ENCODE peak calls at places on chromosomes 12 and 14, in ten cellular contexts. M, X, N, R, H, K, E, Q, O and A are unnamed samples. For H3K4me1, the result is how much of the 10 kb centered on the place peaks cover.

GRCh38 chr14:32375663-32376062 is 46.6 kb downstream of the AKAP6 start:
- DNase-seq in M (no peak), X (no peak), N (no peak), R (no peak), H (no peak), K (no peak), E (no peak), Q (no peak), O (no peak), A (no peak)

GRCh38 chr14:31269599-31270195 is 62.1 kb upstream of the HECTD1 start:
- DNase-seq in M (no peak), X (no peak), N (no peak), R (no peak), H (no peak), K (no peak), E (no peak), Q (no peak), O (peak), A (no peak)

GRCh38 chr12:132329036-132329738 is at the start of gene GALNT9:
- DNase-seq in M (no peak), X (no peak), N (no peak), R (no peak), H (no peak), K (no peak), E (no peak), Q (no peak), O (peak), A (no peak)

GRCh38 chr14:65560340-65561027 is 148.0 kb downstream of the FUT8 start:
- DNase-seq in M (no peak), X (no peak), N (no peak), R (no peak), H (no peak), K (no peak), E (no peak), Q (no peak), O (peak), A (no peak)

GRCh38 chr12:117032593-117033381 is 66.4 kb downstream of the TESC start:
- DNase-seq in M (no peak), X (no peak), N (peak), R (peak), H (no peak), K (no peak), E (no peak), Q (no peak), O (peak), A (no peak)

GRCh38 chr12:26740991-26741390 is 92.0 kb downstream of the ITPR2 start:
- DNase-seq in M (no peak), X (no peak), N (no peak), R (no peak), H (no peak), K (no peak), E (no peak), Q (no peak), O (no peak), A (no peak)

GRCh38 chr14:38124496-38124895 is 83.2 kb upstream of the SSTR1 start:
- DNase-seq in M (no peak), X (no peak), N (no peak), R (no peak), H (no peak), K (no peak), E (no peak), Q (no peak), O (no peak), A (no peak)

GRCh38 chr12:130978785-130979184 is 25.1 kb downstream of the ADGRD1 start:
- DNase-seq in M (no peak), X (no peak), N (no peak), R (no peak), H (no peak), K (no peak), E (no peak), Q (no peak), O (no peak), A (no peak)

GRCh38 chr12:110906088-110906487 is 14.3 kb downstream of the MYL2 start:
- DNase-seq in M (no peak), X (no peak), N (no peak), R (no peak), H (no peak), K (no peak), E (peak), Q (no peak), O (no peak), A (no peak)

GRCh38 chr12:7870335-7870734 is 2.4 kb downstream of the SLC2A14 start:
- DNase-seq in M (no peak), X (no peak), N (no peak), R (no peak), H (no peak), K (no peak), E (peak), Q (no peak), O (no peak), A (no peak)

GRCh38 chr12:16685107-16685506 is 79.1 kb upstream of the LMO3 start:
- DNase-seq in M (no peak), X (no peak), N (no peak), R (no peak), H (no peak), K (no peak), E (no peak), Q (no peak), O (peak), A (no peak)

GRCh38 chr14:68894123-68894522 is 85.0 kb downstream of the ACTN1 start:
- DNase-seq in M (no peak), X (peak), N (no peak), R (no peak), H (no peak), K (peak), E (no peak), Q (no peak), O (no peak), A (no peak)

GRCh38 chr12:85575115-85576096 is 260.8 kb downstream of the RASSF9 start:
- DNase-seq in M (no peak), X (no peak), N (peak), R (no peak), H (peak), K (peak), E (peak), Q (peak), O (peak), A (peak)

GRCh38 chr12:95266250-95266649 is 48.6 kb downstream of the VEZT start:
- DNase-seq in M (no peak), X (no peak), N (no peak), R (no peak), H (no peak), K (no peak), E (no peak), Q (no peak), O (no peak), A (no peak)

GRCh38 chr12:44875954-44876553 is at the start of gene NELL2:
- DNase-seq in M (peak), X (no peak), N (no peak), R (no peak), H (no peak), K (no peak), E (peak), Q (no peak), O (peak), A (peak)

GRCh38 chr14:54881761-54882401 is 20.7 kb downstream of the GCH1 start:
- DNase-seq in M (no peak), X (no peak), N (no peak), R (no peak), H (no peak), K (no peak), E (peak), Q (no peak), O (peak), A (peak)

GRCh38 chr14:76701981-76702380 is 59.3 kb upstream of the VASH1 start:
- DNase-seq in M (no peak), X (peak), N (no peak), R (no peak), H (no peak), K (no peak), E (no peak), Q (peak), O (no peak), A (no peak)

GRCh38 chr14:33707751-33708150 is 243.1 kb downstream of the EGLN3 start:
- DNase-seq in M (no peak), X (no peak), N (no peak), R (no peak), H (no peak), K (no peak), E (no peak), Q (no peak), O (no peak), A (no peak)

GRCh38 chr14:33714527-33715222 is 236.2 kb downstream of the EGLN3 start:
- DNase-seq in M (no peak), X (no peak), N (no peak), R (no peak), H (no peak), K (no peak), E (no peak), Q (no peak), O (peak), A (peak)

GRCh38 chr14:96586056-96586455 is 83.9 kb downstream of the PAPOLA start:
- DNase-seq in M (peak), X (no peak), N (no peak), R (no peak), H (no peak), K (no peak), E (no peak), Q (no peak), O (no peak), A (no peak)

GRCh38 chr12:59736786-59737185 is 141.0 kb downstream of the SLC16A7 start:
- DNase-seq in M (no peak), X (no peak), N (no peak), R (no peak), H (no peak), K (no peak), E (no peak), Q (no peak), O (peak), A (no peak)

GRCh38 chr12:75488553-75488952 is 8.0 kb downstream of the GLIPR1 start:
- DNase-seq in M (no peak), X (no peak), N (no peak), R (no peak), H (no peak), K (no peak), E (peak), Q (no peak), O (peak), A (no peak)

GRCh38 chr14:104316723-104317499 is 178.5 kb downstream of the KIF26A start:
- DNase-seq in M (peak), X (no peak), N (peak), R (no peak), H (no peak), K (no peak), E (no peak), Q (no peak), O (no peak), A (no peak)

GRCh38 chr12:22262309-22262708 is 72.2 kb downstream of the ST8SIA1 start:
- DNase-seq in M (no peak), X (no peak), N (no peak), R (no peak), H (no peak), K (no peak), E (no peak), Q (no peak), O (no peak), A (no peak)

GRCh38 chr12:26790645-26790994 is 42.4 kb downstream of the ITPR2 start:
- DNase-seq in M (no peak), X (no peak), N (no peak), R (no peak), H (no peak), K (no peak), E (no peak), Q (no peak), O (peak), A (no peak)

GRCh38 chr14:58138065-58138718 is 13.8 kb downstream of the ARMH4 start:
- DNase-seq in M (no peak), X (no peak), N (no peak), R (no peak), H (no peak), K (no peak), E (no peak), Q (no peak), O (no peak), A (peak)

GRCh38 chr14:74573421-74574091 is 38.5 kb downstream of the LTBP2 start:
- DNase-seq in M (no peak), X (no peak), N (no peak), R (peak), H (no peak), K (no peak), E (no peak), Q (no peak), O (no peak), A (no peak)

GRCh38 chr12:89707992-89708792 is 446 bp downstream of the ATP2B1 start:
- DNase-seq in M (peak), X (peak), N (peak), R (peak), H (no peak), K (peak), E (peak), Q (peak), O (peak), A (peak)

GRCh38 chr12:74581439-74581838 is 43.8 kb downstream of the ATXN7L3B start:
- DNase-seq in M (no peak), X (no peak), N (no peak), R (no peak), H (no peak), K (no peak), E (no peak), Q (no peak), O (no peak), A (no peak)

GRCh38 chr12:64931981-64932380 is 107.5 kb downstream of the TBC1D30 start:
- DNase-seq in M (no peak), X (no peak), N (no peak), R (no peak), H (no peak), K (no peak), E (no peak), Q (no peak), O (no peak), A (no peak)

GRCh38 chr12:124938606-124939427 is 24.4 kb upstream of the UBC start:
- DNase-seq in M (peak), X (peak), N (peak), R (no peak), H (no peak), K (peak), E (peak), Q (peak), O (peak), A (peak)

GRCh38 chr12:62900686-62901272 is 34.2 kb downstream of the PPM1H start:
- DNase-seq in M (no peak), X (no peak), N (no peak), R (no peak), H (no peak), K (no peak), E (no peak), Q (no peak), O (no peak), A (no peak)

GRCh38 chr12:75684678-75685620 is 173.5 kb upstream of the KRR1 start:
- DNase-seq in M (no peak), X (no peak), N (no peak), R (no peak), H (no peak), K (no peak), E (no peak), Q (no peak), O (peak), A (no peak)

GRCh38 chr12:121025442-121026226 is 9.3 kb upstream of the C12orf43 start:
- DNase-seq in M (no peak), X (no peak), N (peak), R (no peak), H (no peak), K (no peak), E (no peak), Q (no peak), O (peak), A (peak)

GRCh38 chr12:121089813-121090430 is 42.8 kb upstream of the P2RX7 start:
- DNase-seq in M (no peak), X (no peak), N (no peak), R (no peak), H (no peak), K (no peak), E (no peak), Q (no peak), O (no peak), A (no peak)

GRCh38 chr12:103373088-103373523 is 122.7 kb downstream of the C12orf42 start:
- DNase-seq in M (no peak), X (no peak), N (peak), R (no peak), H (no peak), K (no peak), E (no peak), Q (no peak), O (no peak), A (no peak)

GRCh38 chr12:7289743-7290142 is 14.1 kb upstream of the ACSM4 start:
- DNase-seq in M (no peak), X (no peak), N (no peak), R (no peak), H (no peak), K (no peak), E (no peak), Q (no peak), O (no peak), A (no peak)

GRCh38 chr12:6154730-6155459 is 30.4 kb upstream of the VWF start:
- DNase-seq in M (no peak), X (no peak), N (no peak), R (no peak), H (no peak), K (no peak), E (no peak), Q (peak), O (no peak), A (no peak)

GRCh38 chr12:108823804-108824203 is 33.6 kb downstream of the SSH1 start:
- DNase-seq in M (no peak), X (no peak), N (no peak), R (no peak), H (no peak), K (no peak), E (no peak), Q (no peak), O (no peak), A (no peak)

DNA sequence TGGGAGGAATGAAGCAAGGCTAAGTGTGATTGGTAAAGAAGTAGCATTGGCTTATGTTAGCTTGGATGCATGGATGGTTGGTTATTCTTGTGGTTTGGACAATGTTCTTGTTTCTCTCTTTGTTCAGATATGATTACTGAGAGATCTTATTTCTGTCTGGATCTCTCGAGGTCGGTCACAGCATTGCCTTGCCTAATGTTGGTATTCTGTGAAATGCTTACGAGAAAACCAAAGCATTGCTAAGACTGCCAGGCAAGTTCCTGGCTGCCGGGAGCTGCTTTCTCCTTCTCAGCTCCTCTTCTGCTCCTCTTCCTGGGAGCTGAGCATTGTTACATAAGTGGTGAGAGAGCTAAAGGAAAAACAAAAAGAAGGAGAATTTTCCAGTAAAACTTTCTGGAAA is 7.4 kb upstream of the RND1 start:
- DNase-seq in M (no peak), X (no peak), N (no peak), R (no peak), H (no peak), K (no peak), E (no peak), Q (no peak), O (no peak), A (no peak)
- H3K27ac ChIP-seq in M (no peak), X (no peak), N (no peak), R (no peak), H (no peak), K (no peak), E (no peak), Q (no peak), O (no peak), A (no peak)

GRCh38 chr12:94263905-94264655 is 115.7 kb downstream of the PLXNC1 start:
- DNase-seq in M (no peak), X (no peak), N (no peak), R (no peak), H (no peak), K (peak), E (no peak), Q (peak), O (peak), A (no peak)
- H3K4me1 ChIP-seq in M (under half), X (under half), N (under half), R (under half), H (under half), K (under half), E (under half), Q (under half), O (half or more), A (under half)

DNA sequence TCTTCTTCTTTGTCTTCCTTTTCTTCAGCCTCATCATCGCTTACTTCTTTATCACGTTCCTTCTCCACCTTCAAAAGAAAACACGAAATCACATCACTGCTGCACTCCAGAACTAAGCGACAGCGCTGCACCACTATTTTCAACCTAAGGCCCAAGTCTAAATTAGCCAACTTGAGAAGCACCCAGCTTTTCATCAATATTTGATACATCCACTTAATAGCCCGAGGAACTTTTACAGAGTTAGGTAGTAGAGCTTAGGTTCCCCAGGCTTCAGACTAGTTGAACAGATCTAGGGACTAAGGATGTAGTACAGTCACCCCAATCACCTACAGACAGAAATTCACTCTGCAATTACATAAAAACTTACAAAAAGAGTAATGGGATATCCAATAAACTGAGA is 1.9 kb downstream of the HSP90AA1 start:
- DNase-seq in M (no peak), X (no peak), N (no peak), R (no peak), H (no peak), K (no peak), E (no peak), Q (no peak), O (no peak), A (no peak)
- H3K4me3 ChIP-seq in M (peak), X (peak), N (peak), R (peak), H (peak), K (no peak), E (peak), Q (no peak), O (peak), A (no peak)

GRCh38 chr14:97993508-97994019 is 1196.4 kb downstream of the VRK1 start:
- DNase-seq in M (no peak), X (no peak), N (no peak), R (no peak), H (no peak), K (no peak), E (no peak), Q (no peak), O (no peak), A (no peak)

GRCh38 chr14:97995571-97995970 is 1198.4 kb downstream of the VRK1 start:
- DNase-seq in M (no peak), X (no peak), N (no peak), R (no peak), H (no peak), K (no peak), E (no peak), Q (no peak), O (no peak), A (no peak)

GRCh38 chr14:97995038-97995437 is 1197.9 kb downstream of the VRK1 start:
- DNase-seq in M (no peak), X (no peak), N (no peak), R (no peak), H (no peak), K (no peak), E (no peak), Q (no peak), O (no peak), A (no peak)

GRCh38 chr14:97994020-97994531 is 1196.9 kb downstream of the VRK1 start:
- DNase-seq in M (peak), X (no peak), N (no peak), R (no peak), H (no peak), K (no peak), E (no peak), Q (no peak), O (no peak), A (peak)
- H3K27ac ChIP-seq in M (peak), X (no peak), N (peak), R (no peak), H (no peak), K (no peak), E (no peak), Q (no peak), O (no peak), A (peak)

GRCh38 chr14:87066221-87066817 is 926.7 kb downstream of the GALC start:
- DNase-seq in M (no peak), X (no peak), N (no peak), R (no peak), H (no peak), K (no peak), E (no peak), Q (no peak), O (no peak), A (no peak)
- H3K4me1 ChIP-seq in M (under half), X (under half), N (under half), R (under half), H (under half), K (under half), E (under half), Q (under half), O (under half), A (under half)

GRCh38 chr12:12482959-12483358 is 79.7 kb downstream of the DUSP16 start:
- DNase-seq in M (no peak), X (no peak), N (no peak), R (no peak), H (no peak), K (no peak), E (no peak), Q (no peak), O (no peak), A (peak)
- H3K4me3 ChIP-seq in M (peak), X (no peak), N (no peak), R (no peak), H (no peak), K (no peak), E (no peak), Q (no peak), O (no peak), A (no peak)

DNA sequence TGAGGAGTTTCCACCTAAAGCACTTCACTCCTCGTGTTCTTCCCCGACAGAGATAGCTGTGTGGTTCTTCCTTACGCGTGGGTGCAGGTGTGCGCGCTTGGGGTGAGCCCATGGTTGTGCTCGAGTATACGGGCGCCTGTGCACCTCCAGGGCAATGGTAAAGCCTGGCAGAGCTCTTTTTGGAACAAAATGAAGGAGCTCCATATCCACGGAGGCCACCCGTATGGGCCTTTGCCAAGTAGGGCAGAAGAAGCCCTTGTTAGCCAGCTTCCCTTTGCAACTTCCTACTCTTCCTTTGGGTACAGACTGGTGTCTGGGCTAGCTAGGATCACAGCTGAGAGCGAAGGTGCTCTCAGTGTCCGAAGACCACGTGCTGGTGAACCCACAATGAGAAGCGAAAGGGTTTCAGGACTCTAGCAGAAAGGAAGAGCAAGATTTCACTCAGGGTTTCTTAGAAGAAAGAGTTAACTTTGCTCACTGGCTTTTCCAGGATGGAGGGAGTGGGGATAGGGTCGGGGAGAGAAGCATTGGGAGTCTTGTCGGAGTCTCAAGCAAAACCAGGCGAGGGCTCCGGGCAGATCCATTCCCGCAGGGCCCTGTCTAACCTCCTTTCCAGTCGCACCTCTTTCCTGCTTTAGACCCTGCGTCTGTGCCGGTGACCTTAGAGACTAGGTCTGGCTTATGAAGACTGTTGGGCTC is 977 bp upstream of the LRFN5 start:
- DNase-seq in M (no peak), X (no peak), N (no peak), R (no peak), H (no peak), K (peak), E (no peak), Q (no peak), O (peak), A (no peak)
- H3K27ac ChIP-seq in M (no peak), X (no peak), N (peak), R (no peak), H (peak), K (peak), E (no peak), Q (peak), O (peak), A (no peak)